ENCODE peak calls at places on chromosomes 1 and 21, in six cellular contexts. A, I, E, Z, G and V are unnamed samples.

GRCh38 chr1:111030590-111030989 is 66.9 kb upstream of the LRIF1 start:
- DNase-seq in A (peak; percentile 66), I (peak; percentile 18), E (peak; percentile 47), Z (peak; percentile 37), G (peak; percentile 63), V (peak; percentile 72)

GRCh38 chr1:63112155-63112914 is 210.0 kb upstream of the FOXD3 start:
- DNase-seq in A (peak; percentile 84), I (no peak), E (no peak), Z (no peak), G (no peak), V (peak; percentile 92)

GRCh38 chr21:45136927-45137611 is 62.7 kb downstream of the ADARB1 start:
- DNase-seq in A (peak; percentile 87), I (peak; percentile 88), E (peak; percentile 75), Z (peak; percentile 38), G (peak; percentile 91), V (peak; percentile 95)

GRCh38 chr1:244064621-244065020 is 13.5 kb downstream of the ZBTB18 start:
- DNase-seq in A (no peak), I (no peak), E (no peak), Z (no peak), G (no peak), V (no peak)

GRCh38 chr1:36920371-36920770 is 113.9 kb downstream of the GRIK3 start:
- DNase-seq in A (no peak), I (no peak), E (no peak), Z (no peak), G (no peak), V (no peak)

GRCh38 chr1:186191511-186191910 is 183.5 kb downstream of the TPR start:
- DNase-seq in A (no peak), I (no peak), E (no peak), Z (no peak), G (no peak), V (no peak)

GRCh38 chr1:34268311-34269042 is 91.8 kb downstream of the C1orf94 start:
- DNase-seq in A (no peak), I (no peak), E (peak; percentile 20), Z (no peak), G (no peak), V (no peak)

GRCh38 chr1:79633456-79633855 is 626.9 kb upstream of the ADGRL4 start:
- DNase-seq in A (no peak), I (no peak), E (no peak), Z (no peak), G (no peak), V (peak; percentile 43)

GRCh38 chr1:169105434-169106094 is 926 bp upstream of the ATP1B1 start:
- DNase-seq in A (no peak), I (peak; percentile 54), E (peak; percentile 86), Z (no peak), G (peak; percentile 94), V (no peak)

GRCh38 chr1:201686709-201687455 is 142.1 kb upstream of the IPO9 start:
- DNase-seq in A (no peak), I (no peak), E (no peak), Z (no peak), G (peak; percentile 66), V (no peak)

GRCh38 chr1:57464756-57465155 is 40.9 kb upstream of the DAB1 start:
- DNase-seq in A (no peak), I (no peak), E (no peak), Z (no peak), G (no peak), V (peak; percentile 5)

GRCh38 chr1:30522031-30523004 is 201.1 kb downstream of the MATN1 start:
- DNase-seq in A (no peak), I (peak; percentile 76), E (peak; percentile 47), Z (no peak), G (no peak), V (peak; percentile 52)

GRCh38 chr1:200938955-200939354 is 44.3 kb downstream of the INAVA start:
- DNase-seq in A (no peak), I (no peak), E (no peak), Z (peak; percentile 3), G (no peak), V (no peak)

GRCh38 chr1:200524092-200524491 is 96.5 kb downstream of the KIF14 start:
- DNase-seq in A (no peak), I (no peak), E (no peak), Z (no peak), G (no peak), V (no peak)

GRCh38 chr21:35641271-35642016 is 418.9 kb downstream of the SETD4 start:
- DNase-seq in A (no peak), I (no peak), E (no peak), Z (no peak), G (no peak), V (peak; percentile 24)

GRCh38 chr1:194028002-194028401 is 841.6 kb upstream of the B3GALT2 start:
- DNase-seq in A (no peak), I (no peak), E (no peak), Z (no peak), G (no peak), V (no peak)

GRCh38 chr1:1600861-1601563 is 1.1 kb upstream of the FNDC10 start:
- DNase-seq in A (no peak), I (no peak), E (no peak), Z (no peak), G (no peak), V (no peak)

GRCh38 chr21:38702196-38702595 is 103.5 kb upstream of the ETS2 start:
- DNase-seq in A (no peak), I (no peak), E (no peak), Z (no peak), G (no peak), V (no peak)

GRCh38 chr1:8285103-8285502 is 32.8 kb upstream of the SLC45A1 start:
- DNase-seq in A (no peak), I (no peak), E (no peak), Z (no peak), G (peak; percentile 86), V (no peak)

DNA sequence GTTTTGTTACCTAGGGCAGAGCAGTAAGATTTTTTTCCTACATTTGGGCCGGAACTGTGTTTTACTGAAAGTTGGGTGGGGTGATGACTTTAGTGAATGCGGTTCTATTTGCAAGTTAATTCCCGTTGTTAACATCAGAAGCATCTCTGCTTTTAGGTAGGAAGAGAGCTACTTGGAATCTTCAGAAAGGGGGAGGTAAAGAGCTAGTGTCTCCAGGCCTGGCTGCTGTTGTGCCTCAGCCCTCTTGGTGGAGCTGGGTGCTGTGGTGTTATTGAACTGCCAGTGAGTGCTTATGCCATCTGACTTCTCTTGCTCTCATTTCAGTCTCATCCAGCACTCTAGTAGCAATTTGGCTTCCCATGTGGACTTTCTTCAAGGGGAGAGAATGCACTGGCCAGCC is 3.4 kb downstream of the KDM4A start:
- DNase-seq in A (peak; percentile 58), I (no peak), E (no peak), Z (no peak), G (no peak), V (peak; percentile 81)
- TF ChIP-seq CTCF in A (peak; percentile 71), I (no peak), E (no peak), Z (no peak), G (no peak), V (peak; percentile 77)

GRCh38 chr1:213987876-213988638 is at the start of gene PROX1:
- DNase-seq in A (peak; percentile 68), I (peak; percentile 76), E (peak; percentile 68), Z (no peak), G (peak; percentile 89), V (peak; percentile 86)

GRCh38 chr1:213986020-213986924 is 1.5 kb upstream of the PROX1 start:
- DNase-seq in A (no peak), I (no peak), E (no peak), Z (no peak), G (no peak), V (no peak)

GRCh38 chr1:213987422-213987875 is 324 bp upstream of the PROX1 start:
- DNase-seq in A (no peak), I (no peak), E (no peak), Z (no peak), G (no peak), V (peak; percentile 36)

GRCh38 chr1:213985181-213986019 is 2.4 kb upstream of the PROX1 start:
- DNase-seq in A (no peak), I (no peak), E (no peak), Z (no peak), G (no peak), V (no peak)

DNA sequence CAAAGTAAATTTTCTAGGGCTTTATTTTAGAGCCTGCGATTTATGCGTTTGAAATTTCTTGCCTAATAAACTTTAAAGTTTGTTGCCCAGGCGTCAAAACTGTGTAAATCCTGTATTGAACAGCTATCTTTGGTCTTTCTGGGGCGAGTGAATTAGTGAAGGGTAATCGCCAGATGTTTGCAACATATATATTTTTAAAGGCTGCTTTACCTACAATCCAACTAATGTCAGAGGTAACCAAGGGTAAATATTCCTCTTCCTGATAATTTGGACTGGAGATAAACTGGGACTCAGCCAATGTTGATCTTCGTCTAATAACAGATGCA is 885 bp upstream of the PROX1 start:
- DNase-seq in A (no peak), I (no peak), E (no peak), Z (no peak), G (no peak), V (no peak)
- H3K4me3 ChIP-seq in A (no peak overlapping the region), I (no peak overlapping the region), E (no peak overlapping the region), Z (no peak overlapping the region), G (peak overlapping the region; percentile 43), V (no peak overlapping the region)

GRCh38 chr1:19468397-19468956 is 16.9 kb downstream of the CAPZB start:
- DNase-seq in A (no peak), I (no peak), E (no peak), Z (peak; percentile 61), G (peak; percentile 96), V (no peak)
- TF ChIP-seq CTCF in A (no peak), I (no peak), E (no peak), Z (no peak), G (no peak), V (no peak)

DNA sequence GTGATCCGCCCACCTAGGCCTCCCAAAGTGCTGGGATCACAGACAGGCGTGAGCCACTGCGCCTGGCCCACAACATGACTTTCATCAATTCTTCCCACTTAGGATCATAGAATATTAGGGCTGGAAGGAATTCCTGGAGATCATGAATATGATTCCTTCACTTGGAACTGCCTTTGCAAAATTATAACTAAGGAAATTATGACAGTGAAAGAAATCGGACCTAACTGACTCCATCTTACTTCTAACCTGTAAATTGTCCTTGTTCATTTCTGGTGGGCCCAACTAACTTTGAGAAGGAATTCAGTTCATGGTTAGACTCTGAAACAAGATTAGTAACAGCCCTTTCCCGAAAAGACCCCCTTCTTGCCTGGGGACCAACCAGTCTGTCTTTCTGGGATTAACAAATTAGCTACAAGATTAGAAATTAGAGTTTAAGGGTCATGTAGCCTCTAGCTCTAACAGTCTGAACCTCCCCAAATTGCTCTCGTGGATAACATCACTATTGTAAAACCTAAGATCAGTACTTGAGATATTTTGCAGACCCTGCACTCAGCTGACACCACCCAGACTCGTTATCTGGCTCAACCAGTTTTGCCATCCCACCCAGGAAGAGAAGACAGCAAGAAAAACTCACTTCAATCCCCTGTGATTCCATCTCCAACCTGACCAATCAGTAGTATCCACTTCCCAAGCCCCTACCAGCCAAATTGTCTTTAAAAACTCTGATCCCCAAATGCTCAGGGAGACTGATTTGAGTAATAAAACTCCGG is 14.7 kb downstream of the ZBTB8OS start:
- DNase-seq in A (no peak), I (no peak), E (no peak), Z (no peak), G (no peak), V (no peak)
- H3K4me3 ChIP-seq in A (no peak overlapping the region), I (no peak overlapping the region), E (no peak overlapping the region), Z (no peak overlapping the region), G (no peak overlapping the region), V (no peak overlapping the region)